ENCODE peak calls at places on chromosomes 5 and 9, in five cellular contexts. One of them, this sample, is unnamed.

GRCh38 chr5:159316519-159317383 is 13.5 kb downstream of the IL12B start:
- DNase-seq in breast epithelium: no peak
- DNase-seq in fibroblast of lung: peak
- DNase-seq in Panc1: peak
- DNase-seq in IMR-90: peak
- DNase-seq in this sample: no peak

GRCh38 chr9:34381323-34381722 is 4.6 kb upstream of the MYORG start:
- DNase-seq in breast epithelium: no peak
- DNase-seq in fibroblast of lung: no peak
- DNase-seq in Panc1: no peak
- DNase-seq in IMR-90: no peak
- DNase-seq in this sample: no peak

GRCh38 chr5:134552301-134552700 is 26.8 kb downstream of the JADE2 start:
- DNase-seq in breast epithelium: no peak
- DNase-seq in fibroblast of lung: peak
- DNase-seq in Panc1: peak
- DNase-seq in IMR-90: peak
- DNase-seq in this sample: peak

GRCh38 chr5:141094481-141095262 is at the start of gene PCDHB2:
- DNase-seq in breast epithelium: no peak
- DNase-seq in fibroblast of lung: peak
- DNase-seq in Panc1: no peak
- DNase-seq in IMR-90: peak
- DNase-seq in this sample: no peak

GRCh38 chr9:16671591-16672137 is 198.8 kb downstream of the BNC2 start:
- DNase-seq in breast epithelium: no peak
- DNase-seq in fibroblast of lung: peak
- DNase-seq in Panc1: no peak
- DNase-seq in IMR-90: peak
- DNase-seq in this sample: peak

GRCh38 chr5:145283101-145283500 is 552.0 kb downstream of the PRELID2 start:
- DNase-seq in breast epithelium: no peak
- DNase-seq in fibroblast of lung: no peak
- DNase-seq in Panc1: no peak
- DNase-seq in IMR-90: no peak
- DNase-seq in this sample: no peak

GRCh38 chr5:82917584-82917983 is 159.6 kb downstream of the TMEM167A start:
- DNase-seq in breast epithelium: no peak
- DNase-seq in fibroblast of lung: no peak
- DNase-seq in Panc1: no peak
- DNase-seq in IMR-90: no peak
- DNase-seq in this sample: no peak

GRCh38 chr9:137464291-137464999 is 5.3 kb upstream of the NSMF start:
- DNase-seq in breast epithelium: no peak
- DNase-seq in fibroblast of lung: no peak
- DNase-seq in Panc1: no peak
- DNase-seq in IMR-90: no peak
- DNase-seq in this sample: no peak

GRCh38 chr5:1161108-1161831 is 40.1 kb upstream of the SLC6A19 start:
- DNase-seq in breast epithelium: peak
- DNase-seq in fibroblast of lung: peak
- DNase-seq in Panc1: no peak
- DNase-seq in IMR-90: no peak
- DNase-seq in this sample: peak

GRCh38 chr5:95390812-95391492 is at the start of gene FAM81B:
- DNase-seq in breast epithelium: no peak
- DNase-seq in fibroblast of lung: peak
- DNase-seq in Panc1: no peak
- DNase-seq in IMR-90: peak
- DNase-seq in this sample: no peak

GRCh38 chr5:34009610-34010009 is 1.8 kb upstream of the AMACR start:
- DNase-seq in breast epithelium: no peak
- DNase-seq in fibroblast of lung: no peak
- DNase-seq in Panc1: no peak
- DNase-seq in IMR-90: no peak
- DNase-seq in this sample: no peak

GRCh38 chr9:71763752-71764332 is 4.5 kb downstream of the CEMIP2 start:
- DNase-seq in breast epithelium: no peak
- DNase-seq in fibroblast of lung: peak
- DNase-seq in Panc1: no peak
- DNase-seq in IMR-90: no peak
- DNase-seq in this sample: no peak

GRCh38 chr9:82934949-82935348 is 128.0 kb downstream of the RASEF start:
- DNase-seq in breast epithelium: no peak
- DNase-seq in fibroblast of lung: peak
- DNase-seq in Panc1: peak
- DNase-seq in IMR-90: peak
- DNase-seq in this sample: peak

GRCh38 chr5:140806834-140807775 is at the start of gene PCDHA4:
- DNase-seq in breast epithelium: no peak
- DNase-seq in fibroblast of lung: no peak
- DNase-seq in Panc1: no peak
- DNase-seq in IMR-90: no peak
- DNase-seq in this sample: no peak

GRCh38 chr5:82387041-82387818 is 109.1 kb upstream of the RPS23 start:
- DNase-seq in breast epithelium: no peak
- DNase-seq in fibroblast of lung: peak
- DNase-seq in Panc1: no peak
- DNase-seq in IMR-90: peak
- DNase-seq in this sample: no peak

GRCh38 chr5:123035950-123036390 is 555 bp downstream of the PPIC start:
- DNase-seq in breast epithelium: peak
- DNase-seq in fibroblast of lung: peak
- DNase-seq in Panc1: no peak
- DNase-seq in IMR-90: peak
- DNase-seq in this sample: no peak

DNA sequence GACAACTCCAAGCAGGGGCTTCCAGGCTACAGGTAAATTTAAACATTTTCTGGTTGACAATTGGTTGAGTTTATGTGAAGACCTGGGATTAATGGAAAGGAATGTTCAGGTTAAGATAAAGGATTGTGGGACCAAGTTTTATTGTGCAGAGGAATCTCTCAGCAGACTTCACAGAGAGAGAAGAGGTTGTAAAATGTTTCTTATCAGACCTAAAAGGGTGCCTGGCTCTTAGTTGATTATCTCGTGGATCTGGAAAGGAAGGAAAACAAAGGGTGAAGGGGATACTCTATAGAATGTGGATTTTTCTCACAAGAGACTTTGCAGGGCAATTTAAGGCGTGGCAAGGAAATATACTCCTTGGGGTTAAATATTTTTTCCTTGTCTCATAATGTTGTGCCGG is 96.5 kb upstream of the RASGRF2 start:
- DNase-seq in breast epithelium: no peak
- DNase-seq in fibroblast of lung: no peak
- DNase-seq in Panc1: no peak
- DNase-seq in IMR-90: no peak
- DNase-seq in this sample: no peak
- H3K27ac ChIP-seq in breast epithelium: no peak
- H3K27ac ChIP-seq in fibroblast of lung: no peak
- H3K27ac ChIP-seq in Panc1: no peak
- H3K27ac ChIP-seq in IMR-90: no peak
- H3K27ac ChIP-seq in this sample: no peak

GRCh38 chr5:38531518-38531917 is 24.9 kb downstream of the LIFR start:
- DNase-seq in breast epithelium: no peak
- DNase-seq in fibroblast of lung: no peak
- DNase-seq in Panc1: no peak
- DNase-seq in IMR-90: no peak
- DNase-seq in this sample: no peak

GRCh38 chr5:38528162-38528703 is 28.2 kb downstream of the LIFR start:
- DNase-seq in breast epithelium: no peak
- DNase-seq in fibroblast of lung: no peak
- DNase-seq in Panc1: no peak
- DNase-seq in IMR-90: no peak
- DNase-seq in this sample: no peak

GRCh38 chr5:38527475-38527874 is 29.0 kb downstream of the LIFR start:
- DNase-seq in breast epithelium: no peak
- DNase-seq in fibroblast of lung: no peak
- DNase-seq in Panc1: no peak
- DNase-seq in IMR-90: no peak
- DNase-seq in this sample: no peak

GRCh38 chr5:38532165-38532669 is 24.2 kb downstream of the LIFR start:
- DNase-seq in breast epithelium: no peak
- DNase-seq in fibroblast of lung: no peak
- DNase-seq in Panc1: no peak
- DNase-seq in IMR-90: no peak
- DNase-seq in this sample: no peak

DNA sequence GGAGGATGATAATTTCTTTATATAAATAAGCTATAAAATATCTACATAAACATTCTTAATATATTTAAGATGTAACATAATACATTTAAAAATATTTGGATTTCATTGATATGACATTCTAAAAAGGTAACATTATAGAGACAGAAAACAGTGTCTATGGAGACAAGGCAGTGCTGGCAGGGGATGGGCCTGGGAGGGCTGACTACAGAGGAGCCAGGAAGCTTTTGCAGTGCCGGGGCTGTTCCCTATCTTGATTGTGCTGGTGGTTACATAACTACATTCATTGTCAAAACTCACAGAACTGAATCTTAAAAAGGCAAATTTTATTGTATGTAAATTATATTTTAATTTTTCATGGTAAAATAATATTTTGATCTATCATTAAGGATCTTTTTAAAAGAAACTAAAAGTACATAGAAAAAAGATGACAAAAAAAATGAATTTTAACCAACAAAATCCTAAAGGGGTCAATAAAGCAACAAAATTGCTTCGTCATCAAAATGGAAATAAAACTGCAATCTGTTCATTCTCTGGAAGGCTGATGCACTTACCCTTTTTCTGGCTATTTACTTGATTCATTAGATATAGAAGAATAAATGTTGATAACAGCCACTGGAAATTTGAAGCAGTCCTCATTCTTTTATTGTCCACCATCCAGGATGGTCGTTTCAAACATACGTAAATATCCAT is 26.3 kb downstream of the LIFR start:
- DNase-seq in breast epithelium: no peak
- DNase-seq in fibroblast of lung: no peak
- DNase-seq in Panc1: no peak
- DNase-seq in IMR-90: no peak
- DNase-seq in this sample: no peak
- H3K27ac ChIP-seq in breast epithelium: no peak
- H3K27ac ChIP-seq in fibroblast of lung: no peak
- H3K27ac ChIP-seq in Panc1: no peak
- H3K27ac ChIP-seq in IMR-90: no peak
- H3K27ac ChIP-seq in this sample: no peak

GRCh38 chr5:7321724-7322123 is 74.2 kb upstream of the ADCY2 start:
- DNase-seq in breast epithelium: no peak
- DNase-seq in fibroblast of lung: peak
- DNase-seq in Panc1: no peak
- DNase-seq in IMR-90: no peak
- DNase-seq in this sample: peak
- H3K27ac ChIP-seq in breast epithelium: no peak
- H3K27ac ChIP-seq in fibroblast of lung: peak
- H3K27ac ChIP-seq in Panc1: no peak
- H3K27ac ChIP-seq in IMR-90: no peak
- H3K27ac ChIP-seq in this sample: no peak

GRCh38 chr9:15081021-15081753 is 171.0 kb upstream of the FREM1 start:
- DNase-seq in breast epithelium: no peak
- DNase-seq in fibroblast of lung: no peak
- DNase-seq in Panc1: no peak
- DNase-seq in IMR-90: no peak
- DNase-seq in this sample: no peak

GRCh38 chr9:15086096-15087030 is 176.1 kb upstream of the FREM1 start:
- DNase-seq in breast epithelium: no peak
- DNase-seq in fibroblast of lung: no peak
- DNase-seq in Panc1: no peak
- DNase-seq in IMR-90: no peak
- DNase-seq in this sample: no peak

DNA sequence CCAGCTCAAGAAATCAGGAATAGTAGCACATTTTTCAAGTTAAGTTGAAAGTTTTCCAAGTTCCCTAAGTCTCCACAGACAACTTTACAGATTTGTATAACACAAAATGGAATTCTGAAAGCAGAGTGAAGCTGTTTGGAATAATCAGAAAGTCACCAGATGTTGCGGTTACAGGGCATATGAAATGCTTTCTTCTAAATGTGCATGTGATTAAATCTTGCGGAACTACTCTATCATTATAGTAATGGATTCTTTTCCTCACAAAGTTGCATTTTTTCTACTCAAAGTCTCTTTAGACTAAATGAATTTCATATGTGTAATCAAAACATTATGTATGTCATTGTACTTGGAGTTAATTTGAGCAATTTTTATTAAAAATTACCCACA is 176.8 kb upstream of the FREM1 start:
- DNase-seq in breast epithelium: no peak
- DNase-seq in fibroblast of lung: no peak
- DNase-seq in Panc1: no peak
- DNase-seq in IMR-90: peak
- DNase-seq in this sample: no peak
- H3K27ac ChIP-seq in breast epithelium: no peak
- H3K27ac ChIP-seq in fibroblast of lung: no peak
- H3K27ac ChIP-seq in Panc1: no peak
- H3K27ac ChIP-seq in IMR-90: no peak
- H3K27ac ChIP-seq in this sample: no peak

DNA sequence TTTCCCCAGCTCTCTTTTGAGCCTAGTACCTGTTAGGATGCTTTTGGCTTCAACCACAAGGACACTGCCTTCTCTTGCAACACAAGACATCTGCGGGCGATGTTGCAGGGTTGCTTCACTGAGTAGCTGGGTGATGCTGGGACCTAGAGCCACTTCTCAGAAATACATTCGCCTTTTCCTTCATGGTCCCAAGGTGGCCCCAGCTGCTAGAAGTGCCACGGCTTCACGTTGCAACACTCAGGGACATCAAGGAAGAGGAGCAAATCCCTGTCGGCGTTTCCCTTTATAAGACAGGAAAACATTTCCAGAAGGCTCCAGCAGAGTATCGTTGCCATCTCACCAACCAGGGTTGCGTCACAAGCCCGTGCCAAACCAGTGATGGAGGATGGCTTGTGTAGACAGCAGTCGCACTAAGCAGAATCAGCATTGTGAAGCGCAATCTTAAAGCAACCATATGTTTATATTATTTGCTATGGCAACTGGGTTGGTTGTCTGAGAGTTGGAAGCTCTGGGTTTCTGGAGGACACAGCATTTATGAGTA is 62.7 kb downstream of the ANKRD33B start:
- DNase-seq in breast epithelium: no peak
- DNase-seq in fibroblast of lung: no peak
- DNase-seq in Panc1: no peak
- DNase-seq in IMR-90: peak
- DNase-seq in this sample: no peak
- H3K27ac ChIP-seq in breast epithelium: no peak
- H3K27ac ChIP-seq in fibroblast of lung: no peak
- H3K27ac ChIP-seq in Panc1: no peak
- H3K27ac ChIP-seq in IMR-90: peak
- H3K27ac ChIP-seq in this sample: no peak

GRCh38 chr9:13705913-13706312 is 426.4 kb upstream of the MPDZ start:
- DNase-seq in breast epithelium: peak
- DNase-seq in fibroblast of lung: peak
- DNase-seq in Panc1: no peak
- DNase-seq in IMR-90: peak
- DNase-seq in this sample: no peak
- H3K27ac ChIP-seq in breast epithelium: no peak
- H3K27ac ChIP-seq in fibroblast of lung: peak
- H3K27ac ChIP-seq in Panc1: no peak
- H3K27ac ChIP-seq in IMR-90: no peak
- H3K27ac ChIP-seq in this sample: no peak

GRCh38 chr5:112339761-112340160 is 79.3 kb downstream of the EPB41L4A start:
- DNase-seq in breast epithelium: no peak
- DNase-seq in fibroblast of lung: no peak
- DNase-seq in Panc1: no peak
- DNase-seq in IMR-90: no peak
- DNase-seq in this sample: no peak
- H3K27ac ChIP-seq in breast epithelium: no peak
- H3K27ac ChIP-seq in fibroblast of lung: no peak
- H3K27ac ChIP-seq in Panc1: no peak
- H3K27ac ChIP-seq in IMR-90: no peak
- H3K27ac ChIP-seq in this sample: no peak